ENCODE peak calls at places on chromosomes 11 and 22, in five cellular contexts. Q is AG08395; S is H7; L is NCI-H774; I is stimulated activated CD4-positive, alpha-beta T cell treated with anti-CD3 and anti-CD28 coated beads, Interleukin-15, amount 100 ng/mL, for 1 hour. N is an unnamed sample.
A peak's percentile ranks its signal among the peaks of the same experiment; 100 is the strongest.

GRCh38 chr22:30705710-30706651 is 11.3 kb downstream of the OSBP2 start:
- DNase-seq in Q (peak; percentile 91), S (no peak), L (no peak), I (no peak), N (peak; percentile 49)

GRCh38 chr22:48084041-48084748 is 1321.7 kb downstream of the TBC1D22A start:
- DNase-seq in Q (no peak), S (no peak), L (no peak), I (no peak), N (no peak)

GRCh38 chr11:112025682-112026081 is 474 bp downstream of the DLAT start:
- DNase-seq in Q (peak; percentile 27), S (no peak), L (no peak), I (peak; percentile 4), N (no peak)

GRCh38 chr11:85831050-85831449 is 20.1 kb upstream of the SYTL2 start:
- DNase-seq in Q (no peak), S (no peak), L (peak; percentile 76), I (no peak), N (no peak)

GRCh38 chr22:45159652-45160462 is 3.9 kb upstream of the NUP50 start:
- DNase-seq in Q (no peak), S (peak; percentile 14), L (no peak), I (no peak), N (no peak)

GRCh38 chr11:19344661-19345518 is 104.1 kb upstream of the E2F8 start:
- DNase-seq in Q (peak; percentile 81), S (peak; percentile 94), L (peak; percentile 35), I (no peak), N (no peak)

GRCh38 chr22:44276041-44276440 is 36.7 kb downstream of the SHISAL1 start:
- DNase-seq in Q (no peak), S (peak; percentile 41), L (no peak), I (no peak), N (no peak)

GRCh38 chr22:24161485-24161884 is 19.8 kb upstream of the SUSD2 start:
- DNase-seq in Q (no peak), S (no peak), L (no peak), I (no peak), N (no peak)